ENCODE peak calls at places on chromosomes 13 and 19, in four cellular contexts. One of them, this sample, is unnamed.

GRCh38 chr13:113562866-113563265 is 21.7 kb upstream of the TFDP1 start:
- DNase-seq in foreskin fibroblast: no peak
- DNase-seq in AG04450: no peak
- DNase-seq in RWPE1: no peak
- DNase-seq in this sample: no peak

GRCh38 chr19:42254083-42254849 is 662 bp downstream of the ERF start:
- DNase-seq in RWPE1: peak
- DNase-seq in AG04450: no peak
- DNase-seq in foreskin fibroblast: no peak
- DNase-seq in this sample: no peak

GRCh38 chr13:35210234-35210633 is 266.3 kb downstream of the MAB21L1 start:
- DNase-seq in AG04450: no peak
- DNase-seq in foreskin fibroblast: peak
- DNase-seq in RWPE1: peak
- DNase-seq in this sample: no peak

GRCh38 chr19:14265285-14266036 is 59.5 kb upstream of the ADGRL1 start:
- DNase-seq in RWPE1: no peak
- DNase-seq in AG04450: no peak
- DNase-seq in foreskin fibroblast: no peak
- DNase-seq in this sample: no peak

GRCh38 chr13:27644302-27644701 is 22.6 kb downstream of the POLR1D start:
- DNase-seq in AG04450: peak
- DNase-seq in foreskin fibroblast: peak
- DNase-seq in RWPE1: peak
- DNase-seq in this sample: peak

GRCh38 chr19:917323-918151 is at the start of gene KISS1R:
- DNase-seq in foreskin fibroblast: no peak
- DNase-seq in RWPE1: no peak
- DNase-seq in AG04450: no peak
- DNase-seq in this sample: no peak

GRCh38 chr19:7895565-7895964 is 7.3 kb downstream of the LRRC8E start:
- DNase-seq in RWPE1: no peak
- DNase-seq in AG04450: no peak
- DNase-seq in foreskin fibroblast: no peak
- DNase-seq in this sample: no peak

GRCh38 chr19:33872445-33873320 is 76.0 kb downstream of the KCTD15 start:
- DNase-seq in foreskin fibroblast: no peak
- DNase-seq in AG04450: no peak
- DNase-seq in RWPE1: no peak
- DNase-seq in this sample: no peak

GRCh38 chr19:19559942-19560341 is 21.9 kb downstream of the CILP2 start:
- DNase-seq in RWPE1: no peak
- DNase-seq in AG04450: no peak
- DNase-seq in foreskin fibroblast: no peak
- DNase-seq in this sample: no peak

GRCh38 chr19:48681127-48681470 is 8.3 kb upstream of the NTN5 start:
- DNase-seq in AG04450: peak
- DNase-seq in RWPE1: no peak
- DNase-seq in foreskin fibroblast: peak
- DNase-seq in this sample: no peak

GRCh38 chr19:40279120-40279551 is 6.0 kb downstream of the AKT2 start:
- DNase-seq in RWPE1: no peak
- DNase-seq in foreskin fibroblast: peak
- DNase-seq in AG04450: peak
- DNase-seq in this sample: no peak

GRCh38 chr13:75181906-75182305 is 300.1 kb downstream of the TBC1D4 start:
- DNase-seq in foreskin fibroblast: peak
- DNase-seq in RWPE1: no peak
- DNase-seq in AG04450: peak
- DNase-seq in this sample: no peak

GRCh38 chr13:99215466-99215865 is 14.8 kb downstream of the UBAC2 start:
- DNase-seq in AG04450: no peak
- DNase-seq in RWPE1: no peak
- DNase-seq in foreskin fibroblast: no peak
- DNase-seq in this sample: no peak

GRCh38 chr13:99434258-99434788 is 66.9 kb upstream of the TM9SF2 start:
- DNase-seq in foreskin fibroblast: no peak
- DNase-seq in RWPE1: no peak
- DNase-seq in AG04450: no peak
- DNase-seq in this sample: no peak

GRCh38 chr13:33723772-33724435 is 94.0 kb upstream of the RFC3 start:
- DNase-seq in RWPE1: peak
- DNase-seq in AG04450: peak
- DNase-seq in foreskin fibroblast: peak
- DNase-seq in this sample: peak
- TF ChIP-seq CTCF in RWPE1: peak
- TF ChIP-seq CTCF in AG04450: peak
- TF ChIP-seq CTCF in foreskin fibroblast: peak
- TF ChIP-seq CTCF in this sample: peak

GRCh38 chr19:9205506-9206113 is 13.8 kb downstream of the OR7D4 start:
- DNase-seq in RWPE1: peak
- DNase-seq in foreskin fibroblast: peak
- DNase-seq in AG04450: peak
- DNase-seq in this sample: peak
- TF ChIP-seq CTCF in RWPE1: peak
- TF ChIP-seq CTCF in foreskin fibroblast: peak
- TF ChIP-seq CTCF in AG04450: peak
- TF ChIP-seq CTCF in this sample: peak

GRCh38 chr13:111275995-111276618 is 44.3 kb upstream of the TEX29 start:
- DNase-seq in AG04450: no peak
- DNase-seq in foreskin fibroblast: no peak
- DNase-seq in RWPE1: no peak
- DNase-seq in this sample: no peak
- TF ChIP-seq CTCF in AG04450: no peak
- TF ChIP-seq CTCF in foreskin fibroblast: no peak
- TF ChIP-seq CTCF in RWPE1: no peak
- TF ChIP-seq CTCF in this sample: no peak

DNA sequence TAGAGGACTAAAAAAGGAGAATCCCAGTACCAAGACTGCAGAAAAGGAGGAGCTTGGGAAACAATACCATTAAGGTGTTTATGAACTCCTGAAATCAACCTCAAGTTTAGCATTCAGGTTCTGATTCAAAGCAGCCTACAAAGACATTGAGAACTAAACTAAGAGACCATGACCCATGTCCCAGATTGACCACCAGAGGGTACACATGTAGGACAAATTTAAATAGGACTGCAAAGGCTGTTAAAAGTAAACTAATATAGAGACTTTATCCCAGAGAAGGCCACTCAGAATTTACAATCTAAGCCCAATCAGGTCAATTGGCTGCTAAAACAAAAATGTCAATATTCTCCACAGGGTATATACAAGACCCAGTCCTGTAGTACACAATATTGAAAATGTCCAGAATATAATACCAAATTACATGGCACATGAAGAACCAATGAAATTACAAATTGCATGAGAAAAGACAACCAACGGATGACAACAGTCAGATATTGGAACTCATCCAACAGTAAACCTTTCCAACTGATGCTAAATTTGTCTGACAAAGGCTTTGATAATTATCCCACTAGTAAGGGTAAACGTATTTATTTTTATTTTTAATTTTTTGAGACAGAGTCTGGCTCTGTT is 682.4 kb downstream of the UQCRFS1 start:
- DNase-seq in RWPE1: no peak
- DNase-seq in foreskin fibroblast: no peak
- DNase-seq in AG04450: no peak
- DNase-seq in this sample: no peak
- TF ChIP-seq CTCF in RWPE1: no peak
- TF ChIP-seq CTCF in foreskin fibroblast: no peak
- TF ChIP-seq CTCF in AG04450: no peak
- TF ChIP-seq CTCF in this sample: no peak

DNA sequence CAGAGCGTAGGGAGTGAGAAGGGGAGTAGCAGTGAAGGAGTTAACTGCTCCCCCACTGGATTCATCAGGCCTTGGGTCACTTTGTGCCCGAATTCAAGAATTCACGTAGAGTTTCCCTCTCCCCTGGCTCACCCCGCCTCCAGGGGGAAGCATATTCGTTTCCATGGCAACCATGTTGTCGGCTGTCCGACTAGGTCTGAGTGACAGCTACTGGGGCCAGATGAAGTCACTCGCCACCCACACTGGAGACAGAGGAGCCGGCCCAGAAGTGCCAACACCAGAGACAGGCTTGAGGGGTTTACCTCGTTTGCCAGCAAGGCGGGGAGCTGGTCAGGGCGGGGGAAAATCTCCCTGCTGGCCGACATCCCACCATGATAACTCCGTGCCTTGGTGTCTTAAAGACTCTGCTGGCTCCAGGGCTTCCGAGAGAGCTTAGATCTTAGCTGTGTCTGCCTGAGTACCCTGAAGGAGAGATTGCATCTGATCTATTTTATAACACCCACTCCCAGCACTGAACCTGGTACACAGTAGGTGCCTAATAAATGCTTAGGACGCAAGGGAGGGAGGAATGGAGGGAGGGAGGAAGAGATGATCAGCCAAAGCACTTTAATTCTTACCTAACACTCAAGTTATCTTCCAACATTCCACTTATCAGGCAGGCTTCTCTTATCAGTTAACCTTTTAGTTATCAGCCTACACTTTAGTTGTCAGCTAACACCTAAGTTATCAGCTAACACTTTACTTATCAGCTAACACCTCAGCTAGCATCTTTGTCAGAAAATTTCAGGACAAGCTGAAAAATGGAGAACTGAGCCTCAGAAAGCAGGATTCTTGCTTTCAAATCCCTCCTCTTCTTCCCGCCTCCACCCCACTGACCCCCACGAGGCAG is 57.2 kb upstream of the ZNRF4 start:
- DNase-seq in foreskin fibroblast: peak
- DNase-seq in RWPE1: peak
- DNase-seq in AG04450: no peak
- DNase-seq in this sample: no peak
- TF ChIP-seq CTCF in foreskin fibroblast: no peak
- TF ChIP-seq CTCF in RWPE1: no peak
- TF ChIP-seq CTCF in AG04450: no peak
- TF ChIP-seq CTCF in this sample: no peak

GRCh38 chr19:3152431-3152780 is 16.6 kb downstream of the GNA15 start:
- DNase-seq in AG04450: no peak
- DNase-seq in RWPE1: no peak
- DNase-seq in foreskin fibroblast: no peak
- DNase-seq in this sample: no peak

GRCh38 chr19:3153286-3154230 is 17.7 kb downstream of the GNA15 start:
- DNase-seq in RWPE1: no peak
- DNase-seq in foreskin fibroblast: no peak
- DNase-seq in AG04450: no peak
- DNase-seq in this sample: no peak

GRCh38 chr19:3149526-3150505 is 14.0 kb downstream of the GNA15 start:
- DNase-seq in AG04450: no peak
- DNase-seq in RWPE1: no peak
- DNase-seq in foreskin fibroblast: no peak
- DNase-seq in this sample: no peak

GRCh38 chr19:3150739-3151329 is 15.0 kb downstream of the GNA15 start:
- DNase-seq in AG04450: no peak
- DNase-seq in RWPE1: no peak
- DNase-seq in foreskin fibroblast: no peak
- DNase-seq in this sample: no peak

GRCh38 chr19:3151563-3152430 is 16.0 kb downstream of the GNA15 start:
- DNase-seq in RWPE1: no peak
- DNase-seq in AG04450: no peak
- DNase-seq in foreskin fibroblast: peak
- DNase-seq in this sample: no peak
- TF ChIP-seq CTCF in RWPE1: no peak
- TF ChIP-seq CTCF in AG04450: no peak
- TF ChIP-seq CTCF in foreskin fibroblast: no peak
- TF ChIP-seq CTCF in this sample: no peak

DNA sequence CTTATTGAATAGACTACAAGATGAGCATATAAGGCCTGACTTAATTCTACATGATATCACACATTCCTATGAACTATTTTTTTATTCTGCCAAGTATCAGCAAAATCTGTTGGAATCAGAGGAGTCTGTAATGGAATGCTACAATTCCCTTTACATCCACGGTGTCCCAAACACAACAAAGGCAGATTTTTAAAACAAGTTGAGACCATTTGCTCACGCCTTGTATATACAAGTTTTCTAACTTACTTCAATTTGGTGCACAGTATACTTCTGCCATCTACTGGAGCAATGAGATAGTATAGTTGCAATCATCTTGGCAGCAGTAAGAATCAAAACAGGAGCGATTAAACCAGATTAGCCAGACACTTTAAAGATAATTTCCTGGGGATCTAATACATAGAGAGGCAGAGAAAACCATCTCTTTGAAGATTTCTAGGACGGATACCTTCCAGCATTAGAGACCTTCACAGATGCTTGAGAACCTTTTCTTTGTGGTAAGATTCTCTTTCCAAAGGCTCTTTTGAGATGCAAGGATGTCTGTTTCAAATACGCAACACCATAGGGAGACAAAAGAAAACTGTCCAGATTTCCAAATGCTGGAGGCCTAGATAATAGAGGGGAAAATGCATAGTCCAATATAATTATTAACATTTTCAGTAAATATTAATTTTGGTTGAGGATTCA is 302.0 kb upstream of the MIR17HG start:
- DNase-seq in foreskin fibroblast: no peak
- DNase-seq in RWPE1: no peak
- DNase-seq in AG04450: no peak
- DNase-seq in this sample: no peak
- TF ChIP-seq CTCF in foreskin fibroblast: no peak
- TF ChIP-seq CTCF in RWPE1: peak
- TF ChIP-seq CTCF in AG04450: peak
- TF ChIP-seq CTCF in this sample: no peak